ENCODE peak calls at places on chromosomes 2 and 18, in five cellular contexts. K is EL, F is M059J, E is Daoy, X is right cardiac atrium. J is an unnamed sample.

GRCh38 chr2:139721454-139721995 is 941.3 kb upstream of the NXPH2 start:
- DNase-seq in X (no peak), E (no peak), F (no peak), K (no peak), J (no peak)

GRCh38 chr18:58541137-58541788 is 87.6 kb downstream of the ALPK2 start:
- DNase-seq in X (no peak), E (peak), F (peak), K (peak), J (no peak)

GRCh38 chr18:27447930-27448329 is 262.8 kb upstream of the CHST9 start:
- DNase-seq in F (no peak), X (no peak), E (no peak), K (no peak), J (no peak)

GRCh38 chr2:55133467-55134315 is 83.4 kb upstream of the RTN4 start:
- DNase-seq in X (peak), F (peak), K (peak), E (peak), J (peak)

GRCh38 chr18:3910507-3910906 is 460.5 kb downstream of the TGIF1 start:
- DNase-seq in E (peak), X (no peak), F (peak), K (no peak), J (peak)

GRCh38 chr2:69211686-69212085 is 175.3 kb downstream of the GFPT1 start:
- DNase-seq in F (no peak), K (no peak), E (no peak), X (no peak), J (no peak)

GRCh38 chr2:164023896-164024295 is 288.1 kb upstream of the FIGN start:
- DNase-seq in X (peak), F (no peak), E (no peak), K (no peak), J (peak)

GRCh38 chr18:56569391-56569790 is 69.0 kb downstream of the TXNL1 start:
- DNase-seq in X (no peak), K (no peak), E (no peak), F (no peak), J (no peak)

GRCh38 chr2:112646791-112647720 is 1.3 kb downstream of the SLC20A1 start:
- DNase-seq in X (no peak), F (no peak), K (no peak), E (peak), J (no peak)

GRCh38 chr2:239519921-239520585 is 119.2 kb upstream of the HDAC4 start:
- DNase-seq in E (no peak), K (no peak), X (no peak), F (no peak), J (no peak)

GRCh38 chr18:57533399-57533884 is 53.1 kb downstream of the FECH start:
- DNase-seq in F (peak), X (peak), K (peak), E (peak), J (no peak)

GRCh38 chr2:172093416-172094318 is 8.4 kb downstream of the DLX1 start:
- DNase-seq in K (no peak), F (no peak), E (no peak), X (no peak), J (no peak)

GRCh38 chr2:109322646-109323045 is 193.6 kb downstream of the SH3RF3 start:
- DNase-seq in K (peak), F (no peak), X (no peak), E (no peak), J (no peak)

GRCh38 chr2:206766057-206766930 is 888 bp downstream of the FASTKD2 start:
- DNase-seq in F (no peak), K (no peak), E (no peak), X (no peak), J (no peak)

GRCh38 chr2:110105608-110106467 is 9.8 kb downstream of the MALL start:
- DNase-seq in X (no peak), F (peak), E (peak), K (peak), J (peak)

GRCh38 chr2:180553094-180553715 is 427.2 kb upstream of the UBE2E3 start:
- DNase-seq in K (no peak), X (no peak), F (no peak), E (no peak), J (no peak)

GRCh38 chr2:98140210-98140609 is 53.2 kb downstream of the VWA3B start:
- DNase-seq in F (no peak), X (peak), E (no peak), K (no peak), J (no peak)

GRCh38 chr2:221649045-221649444 is 76.9 kb upstream of the EPHA4 start:
- DNase-seq in E (peak), F (no peak), K (no peak), X (peak), J (peak)

GRCh38 chr18:35415511-35416427 is 38.6 kb upstream of the ZNF396 start:
- DNase-seq in X (no peak), E (no peak), F (peak), K (peak), J (peak)

GRCh38 chr18:77039196-77040140 is 93.1 kb downstream of the MBP start:
- DNase-seq in K (no peak), E (no peak), F (no peak), X (no peak), J (peak)